ENCODE peak calls at places on chromosomes 5 and 9, in seven cellular contexts. T is H9, E is neuronal stem cell, L is IMR-90, B is trophoblast cell, S is H1, M is mesenchymal stem cell. O is an unnamed sample.

GRCh38 chr5:72285425-72285821 is 34.6 kb downstream of the MRPS27 start:
- DNase-seq in L (no peak), T (no peak), E (no peak), B (no peak), M (no peak), S (no peak), O (no peak)

GRCh38 chr9:133403766-133404439 is 13.9 kb downstream of the REXO4 start:
- DNase-seq in L (no peak), E (no peak), M (peak; percentile 7), T (peak; percentile 81), B (no peak), S (peak; percentile 43), O (peak; percentile 57)

GRCh38 chr5:176863041-176863764 is 35.9 kb downstream of the HK3 start:
- DNase-seq in S (no peak), B (no peak), L (no peak), M (no peak), E (no peak), T (no peak), O (no peak)

GRCh38 chr9:78533500-78533899 is 236.6 kb downstream of the PSAT1 start:
- DNase-seq in E (no peak), S (no peak), M (no peak), B (no peak), L (peak; percentile 12), T (no peak), O (no peak)

GRCh38 chr9:89505795-89506385 is 8.0 kb upstream of the SEMA4D start:
- DNase-seq in S (no peak), T (no peak), M (no peak), E (no peak), L (no peak), B (no peak), O (no peak)

GRCh38 chr5:142152383-142152730 is 43.8 kb downstream of the NDFIP1 start:
- DNase-seq in E (no peak), T (no peak), M (peak; percentile 56), S (no peak), B (no peak), L (peak; percentile 40), O (peak; percentile 96)

GRCh38 chr9:136485049-136485647 is 2.3 kb upstream of the SEC16A start:
- DNase-seq in T (peak; percentile 84), B (peak; percentile 79), E (peak; percentile 90), M (peak; percentile 79), L (peak; percentile 61), S (peak; percentile 49), O (peak; percentile 81)

GRCh38 chr5:131067596-131067995 is 97.5 kb downstream of the HINT1 start:
- DNase-seq in B (no peak), E (no peak), S (no peak), T (no peak), M (no peak), L (no peak), O (no peak)

GRCh38 chr9:134056483-134057310 is 11.1 kb downstream of the BRD3 start:
- DNase-seq in L (no peak), E (no peak), T (no peak), S (no peak), M (no peak), B (peak; percentile 18), O (no peak)

DNA sequence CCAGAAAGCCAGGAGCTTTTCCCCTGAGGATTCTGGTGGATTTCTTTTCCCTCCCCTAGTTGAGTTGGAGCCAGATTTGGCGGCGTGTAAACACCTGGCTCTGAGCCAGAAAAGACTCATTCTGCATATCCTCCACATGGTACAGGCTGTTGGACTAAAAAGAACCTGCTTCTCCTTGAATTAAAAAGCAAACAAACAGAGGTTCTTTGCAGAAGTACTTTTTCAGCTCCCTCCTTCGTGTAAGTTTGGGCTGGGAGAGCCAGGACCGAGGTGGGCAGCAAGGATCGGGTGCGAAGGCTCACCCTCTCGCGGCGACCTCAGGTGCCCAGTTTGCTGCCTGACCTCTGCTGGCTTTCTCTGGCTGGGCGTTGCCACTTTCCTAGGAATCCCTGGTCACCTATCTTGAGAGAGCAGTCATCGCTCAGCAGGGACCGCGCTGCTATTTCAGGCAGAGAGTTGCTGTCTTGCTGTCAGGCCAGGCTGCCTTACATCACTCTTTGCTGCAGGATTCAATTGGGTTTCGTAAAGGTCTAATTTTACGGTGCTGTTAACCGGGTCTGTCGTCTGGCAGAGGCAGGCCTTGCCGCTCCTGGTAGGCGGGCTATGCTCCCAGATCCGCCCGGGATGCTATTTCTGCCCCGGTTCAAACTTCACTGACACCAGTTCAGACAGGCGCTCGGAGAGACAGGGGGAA is 3.2 kb downstream of the PAPPA start:
- DNase-seq in E (peak; percentile 42), S (no peak), M (peak; percentile 88), B (peak; percentile 21), L (peak; percentile 78), T (peak; percentile 74), O (peak; percentile 90)
- H4K8ac ChIP-seq in E (no peak overlapping the region), S (no peak overlapping the region), M (peak overlapping the region; percentile 94), B (no peak overlapping the region), L (peak overlapping the region; percentile 90), T (no peak overlapping the region), O (no peak overlapping the region)

GRCh38 chr9:121736964-121737462 is 85.6 kb downstream of the DAB2IP start:
- DNase-seq in E (no peak), L (no peak), B (peak; percentile 80), M (no peak), S (no peak), T (peak; percentile 92), O (peak; percentile 83)
- H2BK120ac ChIP-seq in E (no peak overlapping the region), L (peak overlapping the region; percentile 79), B (peak overlapping the region; percentile 74), M (peak overlapping the region; percentile 64), S (no peak overlapping the region), T (no peak overlapping the region), O (no peak overlapping the region)

GRCh38 chr9:426976-427375 is 212.3 kb downstream of the DOCK8 start:
- DNase-seq in T (no peak), E (no peak), M (no peak), S (no peak), L (no peak), B (no peak), O (peak; percentile 45)

GRCh38 chr9:421896-422295 is 207.2 kb downstream of the DOCK8 start:
- DNase-seq in L (no peak), E (no peak), M (no peak), T (no peak), B (no peak), S (no peak), O (no peak)

GRCh38 chr9:426264-426663 is 211.6 kb downstream of the DOCK8 start:
- DNase-seq in E (no peak), T (no peak), L (no peak), M (no peak), B (no peak), S (no peak), O (peak; percentile 14)
- H3K4ac ChIP-seq in E (no peak overlapping the region), T (no peak overlapping the region), L (no peak overlapping the region), M (no peak overlapping the region), B (no peak overlapping the region), S (no peak overlapping the region), O (no peak overlapping the region)

GRCh38 chr5:171888051-171888481 is 102.4 kb downstream of the SMIM23 start:
- DNase-seq in M (no peak), E (no peak), T (no peak), B (no peak), L (no peak), S (no peak), O (no peak)

GRCh38 chr5:171882118-171882517 is 96.5 kb downstream of the SMIM23 start:
- DNase-seq in B (no peak), T (no peak), E (no peak), L (no peak), M (no peak), S (no peak), O (no peak)
- H4K8ac ChIP-seq in B (no peak overlapping the region), T (no peak overlapping the region), E (no peak overlapping the region), L (no peak overlapping the region), M (no peak overlapping the region), S (no peak overlapping the region), O (no peak overlapping the region)

GRCh38 chr9:101005248-101005647 is 23.3 kb upstream of the PLPPR1 start:
- DNase-seq in T (no peak), B (no peak), E (no peak), L (no peak), M (no peak), S (no peak), O (no peak)
- H2BK120ac ChIP-seq in T (no peak overlapping the region), B (no peak overlapping the region), E (no peak overlapping the region), L (no peak overlapping the region), M (no peak overlapping the region), S (no peak overlapping the region), O (no peak overlapping the region)